ENCODE peak calls at places on chromosomes 2 and 18, in six cellular contexts. X is transverse colon, Q is adrenal gland, G is breast epithelium, L is ovary, Y is body of pancreas. W is an unnamed sample.

GRCh38 chr18:8635087-8635486 is 25.9 kb downstream of the RAB12 start:
- DNase-seq in X (no peak), G (no peak), Y (no peak), Q (no peak), L (no peak), W (no peak)

GRCh38 chr2:59149271-59149670 is 908.1 kb upstream of the FANCL start:
- DNase-seq in Q (no peak), Y (no peak), G (no peak), X (no peak), L (no peak), W (no peak)

GRCh38 chr18:75811156-75811555 is 383.7 kb upstream of the SMIM21 start:
- DNase-seq in G (no peak), Q (no peak), X (no peak), Y (no peak), L (no peak), W (no peak)

GRCh38 chr2:10080536-10081304 is 509 bp upstream of the CYS1 start:
- DNase-seq in G (no peak), Q (no peak), L (no peak), X (no peak), Y (no peak), W (no peak)

GRCh38 chr2:162929571-162929970 is 91.0 kb upstream of the KCNH7 start:
- DNase-seq in L (no peak), X (no peak), G (no peak), Y (no peak), Q (no peak), W (no peak)

GRCh38 chr2:239669899-239670460 is 269.2 kb upstream of the HDAC4 start:
- DNase-seq in Y (no peak), L (no peak), G (no peak), Q (no peak), X (no peak), W (no peak)

GRCh38 chr2:226977775-226978190 is 141.9 kb downstream of the RHBDD1 start:
- DNase-seq in L (no peak), Y (no peak), X (no peak), G (no peak), Q (no peak), W (no peak)

GRCh38 chr18:46946656-46947282 is 29.4 kb downstream of the KATNAL2 start:
- DNase-seq in L (peak; percentile 52), G (peak; percentile 88), Y (peak; percentile 89), X (peak; percentile 64), Q (peak; percentile 83), W (peak; percentile 68)

GRCh38 chr18:63342206-63342605 is 22.6 kb upstream of the BCL2 start:
- DNase-seq in Y (peak; percentile 29), X (no peak), Q (no peak), G (no peak), L (no peak), W (no peak)

GRCh38 chr2:15863494-15864175 is 76.7 kb upstream of the MYCN start:
- DNase-seq in X (no peak), L (no peak), Y (no peak), G (no peak), Q (no peak), W (no peak)

GRCh38 chr18:7950380-7951143 is 383.4 kb downstream of the PTPRM start:
- DNase-seq in G (no peak), Y (no peak), L (no peak), Q (no peak), X (no peak), W (no peak)

GRCh38 chr2:177332041-177332991 is 60.3 kb upstream of the AGPS start:
- DNase-seq in X (peak; percentile 33), Y (peak; percentile 40), L (peak; percentile 70), Q (peak; percentile 60), G (no peak), W (peak; percentile 68)

GRCh38 chr2:69731147-69731546 is 10.8 kb upstream of the ANXA4 start:
- DNase-seq in X (no peak), G (no peak), Q (no peak), L (no peak), Y (no peak), W (no peak)

GRCh38 chr2:199704358-199705238 is 146.4 kb downstream of the FTCDNL1 start:
- DNase-seq in Q (peak; percentile 25), G (no peak), L (no peak), X (peak; percentile 52), Y (peak; percentile 52), W (no peak)

GRCh38 chr18:21303445-21303844 is 61.4 kb downstream of the GREB1L start:
- DNase-seq in G (no peak), X (no peak), Q (no peak), L (no peak), Y (no peak), W (no peak)

GRCh38 chr18:45686892-45687611 is 36.9 kb upstream of the SLC14A1 start:
- DNase-seq in L (no peak), G (no peak), X (peak; percentile 32), Q (no peak), Y (peak; percentile 14), W (no peak)

GRCh38 chr2:62672601-62673000 is 32.9 kb upstream of the EHBP1 start:
- DNase-seq in L (no peak), G (no peak), Y (no peak), X (no peak), Q (peak; percentile 21), W (no peak)

GRCh38 chr2:153404792-153405191 is 73.8 kb downstream of the RPRM start:
- DNase-seq in G (no peak), L (no peak), Q (no peak), X (no peak), Y (no peak), W (no peak)

GRCh38 chr2:62972601-62973000 is 78.0 kb upstream of the OTX1 start:
- DNase-seq in X (no peak), L (no peak), Q (no peak), G (no peak), Y (no peak), W (no peak)

GRCh38 chr18:22293417-22293816 is 124.0 kb downstream of the GATA6 start:
- DNase-seq in G (no peak), Q (peak; percentile 73), L (no peak), X (no peak), Y (no peak), W (no peak)

GRCh38 chr2:12884713-12885282 is 168.1 kb downstream of the TRIB2 start:
- DNase-seq in Y (peak; percentile 7), X (no peak), G (no peak), L (no peak), Q (peak; percentile 85), W (peak; percentile 50)

GRCh38 chr2:30382995-30383394 is 64.1 kb upstream of the LCLAT1 start:
- DNase-seq in Y (no peak), Q (no peak), G (no peak), L (no peak), X (no peak), W (no peak)

GRCh38 chr2:197954328-197954727 is 149.9 kb downstream of the PLCL1 start:
- DNase-seq in L (no peak), G (no peak), Q (no peak), X (no peak), Y (no peak), W (no peak)

GRCh38 chr2:190759749-190760213 is 110.9 kb downstream of the NAB1 start:
- DNase-seq in X (no peak), G (no peak), Q (no peak), L (no peak), Y (no peak), W (no peak)

GRCh38 chr2:149470046-149470445 is 117.5 kb downstream of the MMADHC start:
- DNase-seq in L (no peak), X (no peak), G (no peak), Q (no peak), Y (no peak), W (no peak)

GRCh38 chr2:19916385-19916784 is 14.6 kb upstream of the TTC32 start:
- DNase-seq in X (no peak), Y (no peak), G (no peak), L (no peak), Q (no peak), W (no peak)

GRCh38 chr2:17813015-17813741 is 3.1 kb upstream of the MSGN1 start:
- DNase-seq in X (no peak), Q (no peak), Y (no peak), G (no peak), L (no peak), W (no peak)

GRCh38 chr2:104468846-104469245 is 385.1 kb upstream of the POU3F3 start:
- DNase-seq in Y (no peak), X (no peak), G (no peak), Q (no peak), L (no peak), W (no peak)

GRCh38 chr2:72128059-72128842 is 19.4 kb downstream of the CYP26B1 start:
- DNase-seq in X (no peak), Q (peak; percentile 5), Y (no peak), L (no peak), G (peak; percentile 43), W (no peak)

GRCh38 chr2:195818521-195818920 is 161.5 kb downstream of the SLC39A10 start:
- DNase-seq in Q (no peak), L (no peak), X (peak; percentile 9), G (no peak), Y (no peak), W (no peak)

GRCh38 chr2:54503192-54503591 is 47.1 kb downstream of the SPTBN1 start:
- DNase-seq in L (peak; percentile 40), X (peak; percentile 28), Y (peak; percentile 48), Q (no peak), G (no peak), W (no peak)

GRCh38 chr2:48105848-48106247 is 199.6 kb upstream of the FBXO11 start:
- DNase-seq in L (no peak), G (no peak), Y (no peak), Q (no peak), X (no peak), W (no peak)

GRCh38 chr2:48110497-48110896 is 204.2 kb upstream of the FBXO11 start:
- DNase-seq in G (no peak), X (no peak), L (no peak), Q (no peak), Y (no peak), W (no peak)

GRCh38 chr2:48107326-48107925 is 201.1 kb upstream of the FBXO11 start:
- DNase-seq in X (no peak), Q (no peak), L (peak; percentile 15), G (no peak), Y (no peak), W (no peak)

GRCh38 chr2:48109491-48110204 is 203.3 kb upstream of the FBXO11 start:
- DNase-seq in Q (no peak), L (no peak), X (no peak), G (no peak), Y (no peak), W (no peak)

GRCh38 chr2:48108455-48108854 is 202.2 kb upstream of the FBXO11 start:
- DNase-seq in Q (no peak), Y (no peak), L (no peak), G (no peak), X (no peak), W (no peak)
- H3K4me1 ChIP-seq in Q (peaks cover 21% of the 10 kb centered on the region), Y (peaks cover 32% of the 10 kb centered on the region), L (no peaks in the 10 kb centered on the region), G (peaks cover 3% of the 10 kb centered on the region), X (peaks cover 24% of the 10 kb centered on the region), W (peaks cover 3% of the 10 kb centered on the region)

GRCh38 chr2:219279151-219279915 is at the start of gene DNAJB2:
- DNase-seq in Q (peak; percentile 99), X (peak; percentile 99), Y (peak; percentile 99), G (peak; percentile 98), L (peak; percentile 99), W (peak; percentile 99)
- TF ChIP-seq POLR2A in Q (peak; percentile 97), X (peak; percentile 89), Y (peak; percentile 96), G (peak; percentile 70), L (peak; percentile 87), W (peak; percentile 95)

GRCh38 chr2:173749315-173749714 is 215.9 kb downstream of the SP3 start:
- DNase-seq in L (no peak), X (no peak), Y (no peak), G (no peak), Q (no peak), W (no peak)
- TF ChIP-seq CTCF in L (no peak), X (no peak), Y (no peak), G (no peak), Q (no peak), W (peak; percentile 15)

GRCh38 chr2:217293607-217294006 is 433.7 kb upstream of the TNP1 start:
- DNase-seq in Q (no peak), Y (no peak), L (no peak), G (no peak), X (no peak), W (no peak)
- H3K4me1 ChIP-seq in Q (peaks cover 19% of the 10 kb centered on the region), Y (peaks cover 18% of the 10 kb centered on the region), L (peaks cover 11% of the 10 kb centered on the region), G (no peaks in the 10 kb centered on the region), X (no peaks in the 10 kb centered on the region), W (peaks cover 3% of the 10 kb centered on the region)

W was measured in uterus.